ENCODE peak calls at places on chromosomes 11 and 22, in nine cellular contexts. One of them, this sample, is unnamed.

GRCh38 chr11:18669211-18669593 is 29.4 kb upstream of the TMEM86A start:
- DNase-seq in HFF-Myc: no peak
- DNase-seq in lower leg skin: peak
- DNase-seq in endothelial cell of umbilical vein: no peak
- DNase-seq in IMR-90: no peak
- DNase-seq in prostate gland: no peak
- DNase-seq in AG10803: no peak
- DNase-seq in fibroblast of lung: no peak
- DNase-seq in astrocyte of the spinal cord: no peak
- DNase-seq in this sample: peak

GRCh38 chr11:125167954-125168821 is 3.6 kb downstream of the PKNOX2 start:
- DNase-seq in endothelial cell of umbilical vein: no peak
- DNase-seq in lower leg skin: peak
- DNase-seq in HFF-Myc: peak
- DNase-seq in prostate gland: peak
- DNase-seq in fibroblast of lung: peak
- DNase-seq in astrocyte of the spinal cord: peak
- DNase-seq in IMR-90: peak
- DNase-seq in AG10803: peak
- DNase-seq in this sample: peak

GRCh38 chr11:12461516-12461915 is 84.1 kb downstream of the PARVA start:
- DNase-seq in HFF-Myc: peak
- DNase-seq in IMR-90: no peak
- DNase-seq in prostate gland: no peak
- DNase-seq in fibroblast of lung: peak
- DNase-seq in AG10803: no peak
- DNase-seq in endothelial cell of umbilical vein: no peak
- DNase-seq in lower leg skin: no peak
- DNase-seq in astrocyte of the spinal cord: no peak
- DNase-seq in this sample: no peak

GRCh38 chr22:22944268-22944985 is 56.8 kb downstream of the IGLL5 start:
- DNase-seq in HFF-Myc: no peak
- DNase-seq in prostate gland: no peak
- DNase-seq in endothelial cell of umbilical vein: no peak
- DNase-seq in AG10803: no peak
- DNase-seq in astrocyte of the spinal cord: no peak
- DNase-seq in fibroblast of lung: no peak
- DNase-seq in IMR-90: no peak
- DNase-seq in lower leg skin: peak
- DNase-seq in this sample: no peak

GRCh38 chr11:69662021-69662698 is 13.0 kb downstream of the LTO1 start:
- DNase-seq in AG10803: no peak
- DNase-seq in IMR-90: no peak
- DNase-seq in prostate gland: no peak
- DNase-seq in fibroblast of lung: no peak
- DNase-seq in astrocyte of the spinal cord: no peak
- DNase-seq in HFF-Myc: no peak
- DNase-seq in lower leg skin: no peak
- DNase-seq in endothelial cell of umbilical vein: no peak
- DNase-seq in this sample: no peak

GRCh38 chr11:11841605-11842425 is at the start of gene USP47:
- DNase-seq in IMR-90: peak
- DNase-seq in fibroblast of lung: peak
- DNase-seq in HFF-Myc: no peak
- DNase-seq in astrocyte of the spinal cord: peak
- DNase-seq in prostate gland: peak
- DNase-seq in lower leg skin: peak
- DNase-seq in AG10803: peak
- DNase-seq in endothelial cell of umbilical vein: peak
- DNase-seq in this sample: peak

GRCh38 chr11:71367756-71368155 is 80.4 kb downstream of the DHCR7 start:
- DNase-seq in fibroblast of lung: no peak
- DNase-seq in lower leg skin: no peak
- DNase-seq in prostate gland: no peak
- DNase-seq in HFF-Myc: no peak
- DNase-seq in IMR-90: no peak
- DNase-seq in astrocyte of the spinal cord: no peak
- DNase-seq in AG10803: no peak
- DNase-seq in endothelial cell of umbilical vein: no peak
- DNase-seq in this sample: no peak

GRCh38 chr11:66080055-66080817 is 10.2 kb downstream of the PACS1 start:
- DNase-seq in fibroblast of lung: peak
- DNase-seq in prostate gland: peak
- DNase-seq in endothelial cell of umbilical vein: peak
- DNase-seq in astrocyte of the spinal cord: peak
- DNase-seq in IMR-90: peak
- DNase-seq in lower leg skin: peak
- DNase-seq in AG10803: peak
- DNase-seq in HFF-Myc: no peak
- DNase-seq in this sample: peak

GRCh38 chr11:118530683-118531596 is at the start of gene TMEM25:
- DNase-seq in AG10803: no peak
- DNase-seq in prostate gland: peak
- DNase-seq in fibroblast of lung: peak
- DNase-seq in HFF-Myc: no peak
- DNase-seq in endothelial cell of umbilical vein: peak
- DNase-seq in lower leg skin: peak
- DNase-seq in astrocyte of the spinal cord: peak
- DNase-seq in IMR-90: peak
- DNase-seq in this sample: peak

GRCh38 chr22:50224071-50224470 is 20.8 kb downstream of the TUBGCP6 start:
- DNase-seq in lower leg skin: no peak
- DNase-seq in IMR-90: no peak
- DNase-seq in prostate gland: no peak
- DNase-seq in astrocyte of the spinal cord: no peak
- DNase-seq in endothelial cell of umbilical vein: no peak
- DNase-seq in HFF-Myc: no peak
- DNase-seq in fibroblast of lung: no peak
- DNase-seq in AG10803: no peak
- DNase-seq in this sample: no peak

GRCh38 chr22:50222508-50222907 is 21.7 kb downstream of the SELENOO start:
- DNase-seq in IMR-90: no peak
- DNase-seq in HFF-Myc: no peak
- DNase-seq in fibroblast of lung: no peak
- DNase-seq in prostate gland: no peak
- DNase-seq in AG10803: no peak
- DNase-seq in astrocyte of the spinal cord: no peak
- DNase-seq in endothelial cell of umbilical vein: no peak
- DNase-seq in lower leg skin: no peak
- DNase-seq in this sample: no peak

GRCh38 chr22:50219800-50220602 is 19.2 kb downstream of the SELENOO start:
- DNase-seq in prostate gland: no peak
- DNase-seq in lower leg skin: no peak
- DNase-seq in AG10803: no peak
- DNase-seq in astrocyte of the spinal cord: no peak
- DNase-seq in HFF-Myc: no peak
- DNase-seq in endothelial cell of umbilical vein: no peak
- DNase-seq in fibroblast of lung: no peak
- DNase-seq in IMR-90: no peak
- DNase-seq in this sample: no peak

GRCh38 chr22:50220603-50221409 is 20.0 kb downstream of the SELENOO start:
- DNase-seq in fibroblast of lung: no peak
- DNase-seq in IMR-90: no peak
- DNase-seq in astrocyte of the spinal cord: no peak
- DNase-seq in prostate gland: no peak
- DNase-seq in AG10803: no peak
- DNase-seq in lower leg skin: no peak
- DNase-seq in HFF-Myc: no peak
- DNase-seq in endothelial cell of umbilical vein: no peak
- DNase-seq in this sample: no peak

GRCh38 chr22:50221410-50222300 is 20.8 kb downstream of the SELENOO start:
- DNase-seq in astrocyte of the spinal cord: no peak
- DNase-seq in fibroblast of lung: no peak
- DNase-seq in prostate gland: no peak
- DNase-seq in HFF-Myc: no peak
- DNase-seq in endothelial cell of umbilical vein: no peak
- DNase-seq in AG10803: no peak
- DNase-seq in lower leg skin: no peak
- DNase-seq in IMR-90: no peak
- DNase-seq in this sample: no peak
- TF ChIP-seq CTCF in astrocyte of the spinal cord: peak
- TF ChIP-seq CTCF in fibroblast of lung: no peak
- TF ChIP-seq CTCF in prostate gland: no peak
- TF ChIP-seq CTCF in HFF-Myc: no peak
- TF ChIP-seq CTCF in endothelial cell of umbilical vein: peak
- TF ChIP-seq CTCF in AG10803: no peak
- TF ChIP-seq CTCF in lower leg skin: no peak
- TF ChIP-seq CTCF in IMR-90: peak
- TF ChIP-seq CTCF in this sample: no peak

GRCh38 chr22:33539902-33540751 is 380.1 kb downstream of the LARGE1 start:
- DNase-seq in endothelial cell of umbilical vein: no peak
- DNase-seq in fibroblast of lung: peak
- DNase-seq in prostate gland: peak
- DNase-seq in HFF-Myc: no peak
- DNase-seq in IMR-90: peak
- DNase-seq in astrocyte of the spinal cord: no peak
- DNase-seq in lower leg skin: peak
- DNase-seq in AG10803: peak
- DNase-seq in this sample: peak

GRCh38 chr22:33538277-33538885 is 381.9 kb downstream of the LARGE1 start:
- DNase-seq in IMR-90: no peak
- DNase-seq in fibroblast of lung: no peak
- DNase-seq in endothelial cell of umbilical vein: no peak
- DNase-seq in astrocyte of the spinal cord: no peak
- DNase-seq in lower leg skin: no peak
- DNase-seq in HFF-Myc: no peak
- DNase-seq in prostate gland: no peak
- DNase-seq in AG10803: no peak
- DNase-seq in this sample: no peak

GRCh38 chr22:33539202-33539901 is 380.9 kb downstream of the LARGE1 start:
- DNase-seq in prostate gland: no peak
- DNase-seq in astrocyte of the spinal cord: no peak
- DNase-seq in fibroblast of lung: no peak
- DNase-seq in HFF-Myc: no peak
- DNase-seq in IMR-90: no peak
- DNase-seq in lower leg skin: no peak
- DNase-seq in endothelial cell of umbilical vein: no peak
- DNase-seq in AG10803: no peak
- DNase-seq in this sample: no peak

GRCh38 chr22:33535937-33536875 is 384.1 kb downstream of the LARGE1 start:
- DNase-seq in HFF-Myc: no peak
- DNase-seq in IMR-90: no peak
- DNase-seq in AG10803: no peak
- DNase-seq in prostate gland: no peak
- DNase-seq in astrocyte of the spinal cord: no peak
- DNase-seq in lower leg skin: no peak
- DNase-seq in endothelial cell of umbilical vein: no peak
- DNase-seq in fibroblast of lung: no peak
- DNase-seq in this sample: no peak

DNA sequence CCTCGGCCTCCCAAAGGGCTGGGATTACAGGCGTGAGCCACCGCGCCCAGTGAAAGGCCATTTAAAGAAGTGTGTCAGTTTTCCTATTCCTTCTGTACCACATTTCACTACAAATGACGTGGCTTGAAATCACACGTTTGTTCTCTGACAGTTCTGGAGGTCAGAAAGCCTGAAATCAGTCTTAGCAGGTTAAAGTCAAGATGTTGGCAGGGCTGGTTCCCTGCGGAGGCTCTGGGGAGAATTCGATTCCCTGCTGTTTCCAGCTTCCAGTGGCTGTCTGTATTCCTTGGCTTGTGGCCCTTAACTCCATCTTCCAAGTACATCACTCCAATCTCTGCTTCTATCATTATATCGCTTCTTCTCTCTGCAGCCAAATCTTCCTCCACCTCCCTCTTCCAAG is 383.2 kb downstream of the LARGE1 start:
- DNase-seq in HFF-Myc: no peak
- DNase-seq in astrocyte of the spinal cord: no peak
- DNase-seq in IMR-90: no peak
- DNase-seq in endothelial cell of umbilical vein: no peak
- DNase-seq in fibroblast of lung: no peak
- DNase-seq in lower leg skin: no peak
- DNase-seq in prostate gland: no peak
- DNase-seq in AG10803: no peak
- DNase-seq in this sample: no peak
- H3K4me3 ChIP-seq in HFF-Myc: no peak
- H3K4me3 ChIP-seq in astrocyte of the spinal cord: no peak
- H3K4me3 ChIP-seq in IMR-90: no peak
- H3K4me3 ChIP-seq in endothelial cell of umbilical vein: no peak
- H3K4me3 ChIP-seq in fibroblast of lung: no peak
- H3K4me3 ChIP-seq in lower leg skin: no peak
- H3K4me3 ChIP-seq in prostate gland: no peak
- H3K4me3 ChIP-seq in AG10803: no peak
- H3K4me3 ChIP-seq in this sample: no peak

GRCh38 chr11:75011872-75012271 is 23.1 kb downstream of the NEU3 start:
- DNase-seq in prostate gland: no peak
- DNase-seq in AG10803: no peak
- DNase-seq in IMR-90: no peak
- DNase-seq in HFF-Myc: no peak
- DNase-seq in fibroblast of lung: no peak
- DNase-seq in lower leg skin: no peak
- DNase-seq in endothelial cell of umbilical vein: no peak
- DNase-seq in astrocyte of the spinal cord: no peak
- DNase-seq in this sample: no peak

GRCh38 chr11:75011357-75011756 is 22.6 kb downstream of the NEU3 start:
- DNase-seq in prostate gland: no peak
- DNase-seq in HFF-Myc: no peak
- DNase-seq in astrocyte of the spinal cord: no peak
- DNase-seq in lower leg skin: no peak
- DNase-seq in fibroblast of lung: no peak
- DNase-seq in endothelial cell of umbilical vein: no peak
- DNase-seq in AG10803: no peak
- DNase-seq in IMR-90: no peak
- DNase-seq in this sample: no peak

GRCh38 chr11:75013051-75013450 is 24.3 kb downstream of the NEU3 start:
- DNase-seq in lower leg skin: no peak
- DNase-seq in prostate gland: no peak
- DNase-seq in astrocyte of the spinal cord: no peak
- DNase-seq in fibroblast of lung: no peak
- DNase-seq in endothelial cell of umbilical vein: no peak
- DNase-seq in HFF-Myc: no peak
- DNase-seq in IMR-90: peak
- DNase-seq in AG10803: peak
- DNase-seq in this sample: peak

DNA sequence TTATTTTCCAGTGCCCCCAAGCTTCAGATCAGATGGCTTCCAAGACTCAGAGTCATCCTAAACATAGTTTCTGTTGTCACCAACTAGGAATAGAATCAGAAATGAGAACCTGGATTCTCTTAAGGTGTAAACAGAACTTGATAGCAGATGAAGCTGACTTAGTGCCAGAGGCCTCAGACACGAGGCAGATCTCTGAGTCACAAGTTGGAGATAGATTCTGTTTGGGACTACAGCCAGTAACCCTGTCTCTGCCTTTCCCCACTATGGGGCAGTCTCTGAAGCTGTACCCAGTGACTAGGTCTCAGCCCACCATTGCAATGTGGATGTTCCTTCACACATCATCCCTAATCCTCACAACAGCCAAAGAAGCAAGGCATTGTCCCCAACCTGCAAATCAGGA is 25.4 kb downstream of the NEU3 start:
- DNase-seq in astrocyte of the spinal cord: peak
- DNase-seq in IMR-90: peak
- DNase-seq in fibroblast of lung: peak
- DNase-seq in AG10803: peak
- DNase-seq in lower leg skin: no peak
- DNase-seq in HFF-Myc: peak
- DNase-seq in endothelial cell of umbilical vein: peak
- DNase-seq in prostate gland: no peak
- DNase-seq in this sample: peak
- TF ChIP-seq CTCF in astrocyte of the spinal cord: peak
- TF ChIP-seq CTCF in IMR-90: peak
- TF ChIP-seq CTCF in fibroblast of lung: no peak
- TF ChIP-seq CTCF in AG10803: peak
- TF ChIP-seq CTCF in lower leg skin: no peak
- TF ChIP-seq CTCF in HFF-Myc: no peak
- TF ChIP-seq CTCF in endothelial cell of umbilical vein: no peak
- TF ChIP-seq CTCF in prostate gland: no peak
- TF ChIP-seq CTCF in this sample: peak

GRCh38 chr22:26513852-26514251 is 1.6 kb upstream of the TFIP11 start:
- DNase-seq in astrocyte of the spinal cord: no peak
- DNase-seq in IMR-90: no peak
- DNase-seq in HFF-Myc: no peak
- DNase-seq in lower leg skin: no peak
- DNase-seq in AG10803: no peak
- DNase-seq in endothelial cell of umbilical vein: no peak
- DNase-seq in prostate gland: no peak
- DNase-seq in fibroblast of lung: no peak
- DNase-seq in this sample: no peak
- H3K4me3 ChIP-seq in astrocyte of the spinal cord: no peak
- H3K4me3 ChIP-seq in IMR-90: no peak
- H3K4me3 ChIP-seq in HFF-Myc: peak
- H3K4me3 ChIP-seq in lower leg skin: no peak
- H3K4me3 ChIP-seq in AG10803: no peak
- H3K4me3 ChIP-seq in endothelial cell of umbilical vein: no peak
- H3K4me3 ChIP-seq in prostate gland: no peak
- H3K4me3 ChIP-seq in fibroblast of lung: peak
- H3K4me3 ChIP-seq in this sample: no peak